ENCODE peak calls at places on chromosomes 5 and 9, in five cellular contexts. S is psoas muscle; E is activated CD4-positive, CD25-positive, alpha-beta regulatory T cell; Y is aorta; N is RPMI7951. C is an unnamed sample.
A peak's percentile ranks its signal among the peaks of the same experiment; 100 is the strongest.

GRCh38 chr5:171434874-171435273 is 15.4 kb downstream of the FGF18 start:
- DNase-seq in S (no peak), E (no peak), Y (peak; percentile 38), N (no peak), C (no peak)

GRCh38 chr9:38401994-38402393 is 9.5 kb downstream of the ALDH1B1 start:
- DNase-seq in S (no peak), E (no peak), Y (no peak), N (no peak), C (no peak)

GRCh38 chr5:9283021-9283420 is 262.9 kb downstream of the SEMA5A start:
- DNase-seq in S (no peak), E (no peak), Y (no peak), N (peak; percentile 76), C (no peak)

GRCh38 chr5:138339086-138339456 is 1.0 kb downstream of the FAM53C start:
- DNase-seq in S (no peak), E (no peak), Y (no peak), N (no peak), C (no peak)

GRCh38 chr5:129063483-129064136 is 30.9 kb upstream of the ISOC1 start:
- DNase-seq in S (no peak), E (no peak), Y (no peak), N (no peak), C (no peak)

GRCh38 chr5:121350493-121350892 is 501.2 kb upstream of the FTMT start:
- DNase-seq in S (no peak), E (no peak), Y (no peak), N (no peak), C (no peak)

GRCh38 chr9:122200960-122201635 is 27.7 kb downstream of the LHX6 start:
- DNase-seq in S (peak; percentile 58), E (no peak), Y (peak; percentile 71), N (peak; percentile 42), C (no peak)

GRCh38 chr9:123996731-123997421 is 14.7 kb upstream of the LHX2 start:
- DNase-seq in S (no peak), E (no peak), Y (peak; percentile 69), N (peak; percentile 46), C (peak; percentile 78)

GRCh38 chr5:174609116-174609515 is 115.3 kb upstream of the MSX2 start:
- DNase-seq in S (no peak), E (no peak), Y (no peak), N (peak; percentile 85), C (no peak)

GRCh38 chr5:43007911-43008368 is 32.2 kb downstream of the ANXA2R start:
- DNase-seq in S (peak; percentile 69), E (peak; percentile 63), Y (peak; percentile 87), N (peak; percentile 78), C (peak; percentile 73)

GRCh38 chr5:168701641-168702040 is 122.5 kb upstream of the PANK3 start:
- DNase-seq in S (no peak), E (no peak), Y (no peak), N (no peak), C (no peak)

GRCh38 chr5:160649304-160649703 is 202.7 kb downstream of the ATP10B start:
- DNase-seq in S (no peak), E (no peak), Y (no peak), N (no peak), C (no peak)

GRCh38 chr5:94241288-94241651 is 377.1 kb downstream of the KIAA0825 start:
- DNase-seq in S (no peak), E (no peak), Y (no peak), N (peak; percentile 51), C (no peak)

GRCh38 chr5:157306092-157306491 is 40.2 kb downstream of the CYFIP2 start:
- DNase-seq in S (no peak), E (no peak), Y (no peak), N (no peak), C (no peak)

C was measured in GM13976.